ENCODE peak calls at places on chromosomes 2 and 18, in ten cellular contexts. N, S, H, F, O, X, L, J, T and C are unnamed samples.

GRCh38 chr2:7094113-7094760 is 177.0 kb downstream of the RNF144A start:
- DNase-seq in N (no peak), S (no peak), H (no peak), F (no peak), O (no peak), X (no peak), L (no peak), J (no peak), T (no peak), C (no peak)

GRCh38 chr18:9902832-9903231 is 11.0 kb upstream of the VAPA start:
- DNase-seq in N (no peak), S (no peak), H (peak), F (no peak), O (no peak), X (no peak), L (no peak), J (no peak), T (peak), C (no peak)

GRCh38 chr2:28444951-28445350 is 50.9 kb upstream of the PLB1 start:
- DNase-seq in N (no peak), S (no peak), H (no peak), F (no peak), O (no peak), X (no peak), L (no peak), J (no peak), T (peak), C (no peak)

GRCh38 chr2:237618449-237618848 is 8.9 kb upstream of the LRRFIP1 start:
- DNase-seq in N (peak), S (no peak), H (no peak), F (peak), O (no peak), X (no peak), L (peak), J (no peak), T (peak), C (no peak)

GRCh38 chr2:216023055-216023648 is 9.8 kb upstream of the MREG start:
- DNase-seq in N (peak), S (peak), H (no peak), F (no peak), O (peak), X (peak), L (peak), J (peak), T (peak), C (peak)

GRCh38 chr2:10810175-10811161 is 2.1 kb downstream of the PDIA6 start:
- DNase-seq in N (peak), S (no peak), H (no peak), F (no peak), O (no peak), X (no peak), L (peak), J (no peak), T (peak), C (no peak)

GRCh38 chr2:145752091-145752806 is 1232.3 kb upstream of the ZEB2 start:
- DNase-seq in N (peak), S (peak), H (no peak), F (no peak), O (peak), X (no peak), L (peak), J (no peak), T (peak), C (peak)

GRCh38 chr18:23380001-23380550 is 73.0 kb upstream of the RIOK3 start:
- DNase-seq in N (peak), S (no peak), H (no peak), F (no peak), O (no peak), X (no peak), L (no peak), J (no peak), T (peak), C (no peak)

GRCh38 chr2:68319397-68320117 is at the start of gene CNRIP1:
- DNase-seq in N (peak), S (no peak), H (peak), F (no peak), O (peak), X (no peak), L (peak), J (peak), T (peak), C (peak)

GRCh38 chr2:133789743-133790142 is 221.5 kb upstream of the NCKAP5 start:
- DNase-seq in N (no peak), S (no peak), H (no peak), F (no peak), O (no peak), X (no peak), L (no peak), J (no peak), T (no peak), C (peak)

GRCh38 chr2:66281980-66282379 is 152.9 kb upstream of the MEIS1 start:
- DNase-seq in N (no peak), S (no peak), H (no peak), F (no peak), O (no peak), X (no peak), L (no peak), J (no peak), T (no peak), C (no peak)

GRCh38 chr2:86477349-86477748 is 36.2 kb downstream of the KDM3A start:
- DNase-seq in N (no peak), S (no peak), H (no peak), F (no peak), O (no peak), X (no peak), L (no peak), J (no peak), T (peak), C (no peak)

GRCh38 chr2:8659735-8660492 is 21.9 kb upstream of the ID2 start:
- DNase-seq in N (no peak), S (no peak), H (no peak), F (no peak), O (no peak), X (no peak), L (no peak), J (no peak), T (no peak), C (no peak)

GRCh38 chr2:109005686-109006204 is 16.7 kb upstream of the EDAR start:
- DNase-seq in N (no peak), S (no peak), H (no peak), F (no peak), O (no peak), X (no peak), L (peak), J (no peak), T (no peak), C (no peak)

GRCh38 chr18:73479472-73479871 is 611.7 kb upstream of the NETO1 start:
- DNase-seq in N (peak), S (no peak), H (no peak), F (peak), O (no peak), X (no peak), L (peak), J (no peak), T (peak), C (no peak)

GRCh38 chr18:36302676-36303075 is 5.2 kb downstream of the FHOD3 start:
- DNase-seq in N (no peak), S (no peak), H (no peak), F (no peak), O (no peak), X (no peak), L (no peak), J (no peak), T (peak), C (no peak)

GRCh38 chr2:64766841-64767669 is 113.3 kb upstream of the SERTAD2 start:
- DNase-seq in N (peak), S (no peak), H (no peak), F (no peak), O (no peak), X (no peak), L (peak), J (no peak), T (peak), C (peak)

GRCh38 chr2:46262248-46262938 is 34.8 kb upstream of the EPAS1 start:
- DNase-seq in N (no peak), S (no peak), H (no peak), F (no peak), O (no peak), X (no peak), L (no peak), J (no peak), T (no peak), C (no peak)

GRCh38 chr2:77104554-77104953 is 417.6 kb downstream of the LRRTM4 start:
- DNase-seq in N (no peak), S (no peak), H (no peak), F (no peak), O (no peak), X (no peak), L (no peak), J (no peak), T (no peak), C (no peak)